ENCODE peak calls at places on chromosomes 6 and 20, in four cellular contexts. R is GM23338, U is endothelial cell of umbilical vein, X is aorta. O is an unnamed sample.
A peak's percentile ranks its signal among the peaks of the same experiment; 100 is the strongest.

GRCh38 chr6:148307400-148307799 is 35.2 kb upstream of the SASH1 start:
- DNase-seq in R (no peak), U (no peak), X (no peak), O (no peak)

GRCh38 chr6:37182736-37183590 is 13.0 kb downstream of the PIM1 start:
- DNase-seq in R (no peak), U (no peak), X (peak; percentile 73), O (peak; percentile 75)

GRCh38 chr20:62352402-62353288 is 14.5 kb downstream of the LAMA5 start:
- DNase-seq in R (no peak), U (no peak), X (peak; percentile 86), O (peak; percentile 45)

GRCh38 chr6:116010400-116011095 is 50.1 kb downstream of the FRK start:
- DNase-seq in R (peak; percentile 77), U (peak; percentile 73), X (peak; percentile 79), O (peak; percentile 78)

GRCh38 chr20:30811896-30812671 is 445.4 kb upstream of the DEFB115 start:
- DNase-seq in R (peak; percentile 80), U (no peak), X (peak; percentile 71), O (no peak)

GRCh38 chr20:24634855-24635254 is 165.4 kb downstream of the SYNDIG1 start:
- DNase-seq in R (peak; percentile 24), U (no peak), X (no peak), O (no peak)

GRCh38 chr6:162705736-162706135 is 21.8 kb downstream of the PRKN start:
- DNase-seq in R (no peak), U (no peak), X (no peak), O (no peak)

GRCh38 chr6:40509163-40509562 is 78.0 kb downstream of the LRFN2 start:
- DNase-seq in R (no peak), U (no peak), X (no peak), O (no peak)

GRCh38 chr6:24775520-24776058 is 852 bp downstream of the GMNN start:
- DNase-seq in R (no peak), U (no peak), X (peak; percentile 46), O (no peak)

GRCh38 chr6:167956983-167957492 is 40.4 kb upstream of the KIF25 start:
- DNase-seq in R (no peak), U (no peak), X (no peak), O (peak; percentile 69)

GRCh38 chr20:55415567-55416142 is 589.7 kb downstream of the CBLN4 start:
- DNase-seq in R (peak; percentile 2), U (no peak), X (no peak), O (peak; percentile 1)

GRCh38 chr20:37850724-37851123 is 52.2 kb upstream of the VSTM2L start:
- DNase-seq in R (no peak), U (no peak), X (no peak), O (no peak)

GRCh38 chr6:41176189-41176588 is 13.3 kb upstream of the TREM2 start:
- DNase-seq in R (no peak), U (no peak), X (no peak), O (no peak)

GRCh38 chr6:14612016-14612415 is 494.4 kb downstream of the CD83 start:
- DNase-seq in R (no peak), U (no peak), X (no peak), O (no peak)

GRCh38 chr6:121711472-121711871 is 276.0 kb downstream of the GJA1 start:
- DNase-seq in R (no peak), U (peak; percentile 90), X (no peak), O (no peak)

GRCh38 chr6:160767019-160767646 is 65.1 kb downstream of the PLG start:
- DNase-seq in R (peak; percentile 87), U (peak; percentile 9), X (peak; percentile 68), O (peak; percentile 25)

GRCh38 chr6:45075246-45075645 is 252.9 kb upstream of the RUNX2 start:
- DNase-seq in R (no peak), U (peak; percentile 73), X (no peak), O (no peak)

DNA sequence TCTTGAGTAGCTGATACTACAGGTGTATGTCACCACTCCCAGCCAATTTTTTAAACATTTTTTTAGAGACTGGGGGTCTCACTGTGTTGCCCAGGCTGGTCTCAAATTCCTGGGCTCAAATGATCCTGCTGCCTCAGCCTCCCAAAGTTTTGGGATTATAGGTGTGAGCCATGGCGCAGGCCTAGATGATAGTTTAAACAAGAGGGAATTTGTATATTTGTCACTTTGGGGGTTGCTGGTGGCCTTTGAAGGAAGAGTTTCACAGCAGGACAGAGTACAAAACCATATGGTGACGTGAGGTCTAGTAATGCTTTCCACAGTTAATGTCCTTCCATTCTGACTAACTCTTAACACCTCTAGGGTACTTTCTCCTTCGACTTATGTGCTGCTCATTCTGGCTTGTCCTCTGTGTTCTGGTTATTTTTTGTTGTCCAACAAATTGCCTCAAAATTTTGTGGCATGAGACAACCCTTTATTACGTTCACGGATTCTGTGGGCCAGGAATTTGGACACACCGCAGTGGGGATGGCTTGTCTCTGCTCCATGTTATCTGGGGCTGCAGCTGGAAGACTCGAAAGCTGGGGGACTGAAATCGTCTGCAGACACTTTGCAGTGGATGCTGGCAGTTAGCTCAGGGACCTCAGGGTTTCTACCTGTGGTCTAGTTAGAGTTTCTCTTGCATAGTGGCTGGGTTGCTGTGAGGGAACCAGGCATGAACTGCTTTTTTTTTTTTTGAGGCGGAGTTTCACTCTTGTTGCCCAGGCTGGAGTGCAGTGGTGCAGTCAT is 23.0 kb upstream of the IER3 start:
- DNase-seq in R (no peak), U (no peak), X (no peak), O (no peak)
- H3K4me1 ChIP-seq in R (peaks cover 38% of the 10 kb centered on the region), U (peaks cover 41% of the 10 kb centered on the region), X (no peaks in the 10 kb centered on the region), O (peaks cover 23% of the 10 kb centered on the region)

DNA sequence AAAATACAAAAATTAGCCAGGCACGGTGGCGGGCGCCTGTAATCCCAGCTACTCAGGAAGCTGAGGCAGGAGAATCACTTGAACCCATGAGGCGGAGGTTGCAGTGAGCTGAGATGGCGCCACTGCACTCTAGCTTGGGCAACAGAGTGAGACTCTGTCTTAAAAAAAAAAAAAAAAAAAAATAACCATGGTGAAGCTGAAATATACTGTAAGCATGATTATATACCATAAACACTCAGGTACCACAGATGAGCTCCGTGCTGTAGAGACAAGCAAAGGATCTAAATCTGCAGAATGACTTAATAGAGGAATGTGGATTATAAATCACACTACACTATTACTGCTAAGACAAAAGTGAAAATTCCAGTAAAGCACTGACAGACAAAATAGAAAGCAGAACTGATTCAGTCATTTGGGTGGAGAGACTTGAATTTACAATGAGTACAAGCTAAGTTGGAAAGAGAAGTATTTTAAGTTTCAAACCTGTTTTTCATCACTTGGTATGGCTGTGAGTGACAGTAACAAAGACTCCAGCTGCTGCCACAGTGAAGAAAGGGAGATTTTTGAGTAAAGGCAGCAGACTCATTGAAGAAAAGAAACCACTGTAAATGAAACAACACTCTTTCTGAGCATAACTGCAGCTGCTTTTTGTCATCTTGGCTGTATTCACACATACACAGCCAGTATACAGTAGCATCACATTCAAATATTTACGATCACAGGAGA is 322.1 kb downstream of the RNGTT start:
- DNase-seq in R (no peak), U (no peak), X (no peak), O (no peak)
- H3K27ac ChIP-seq in R (no peak overlapping the region), U (no peak overlapping the region), X (no peak overlapping the region), O (no peak overlapping the region)

GRCh38 chr20:4192378-4193048 is 177.2 kb upstream of the RNF24 start:
- DNase-seq in R (no peak), U (no peak), X (no peak), O (no peak)
- H3K4me1 ChIP-seq in R (no peaks in the 10 kb centered on the region), U (peaks cover 3% of the 10 kb centered on the region), X (no peaks in the 10 kb centered on the region), O (no peaks in the 10 kb centered on the region)

GRCh38 chr6:1131285-1132079 is 180.4 kb upstream of the FOXQ1 start:
- DNase-seq in R (no peak), U (no peak), X (no peak), O (peak; percentile 30)
- H3K27ac ChIP-seq in R (no peak overlapping the region), U (no peak overlapping the region), X (no peak overlapping the region), O (no peak overlapping the region)

GRCh38 chr6:35429463-35429862 is 22.7 kb upstream of the FANCE start:
- DNase-seq in R (no peak), U (no peak), X (no peak), O (no peak)

GRCh38 chr6:35426074-35426473 is 26.1 kb upstream of the FANCE start:
- DNase-seq in R (no peak), U (peak; percentile 56), X (peak; percentile 76), O (no peak)

GRCh38 chr6:35428421-35429149 is 23.6 kb upstream of the FANCE start:
- DNase-seq in R (no peak), U (peak; percentile 46), X (no peak), O (no peak)

GRCh38 chr6:35427435-35427834 is 24.7 kb upstream of the FANCE start:
- DNase-seq in R (no peak), U (no peak), X (no peak), O (no peak)

DNA sequence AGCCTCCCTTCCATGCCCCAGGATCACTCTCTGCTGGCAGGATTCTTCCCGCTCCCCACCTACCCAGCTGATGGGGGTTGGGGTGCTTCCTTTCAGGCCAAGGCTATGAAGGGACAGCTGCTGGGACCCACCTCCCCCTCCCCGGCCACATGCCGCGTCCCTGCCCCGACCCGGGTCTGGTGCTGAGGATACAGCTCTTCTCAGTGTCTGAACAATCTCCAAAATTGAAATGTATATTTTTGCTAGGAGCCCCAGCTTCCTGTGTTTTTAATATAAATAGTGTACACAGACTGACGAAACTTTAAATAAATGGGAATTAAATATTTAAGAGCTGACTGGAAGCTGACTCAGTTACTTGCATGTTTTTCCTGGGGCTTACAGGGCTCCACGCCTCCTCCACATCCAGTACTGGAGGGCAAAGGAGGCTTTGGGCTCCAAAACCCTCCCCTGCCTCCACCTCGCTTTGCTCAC is 24.3 kb upstream of the FANCE start:
- DNase-seq in R (peak; percentile 34), U (peak; percentile 53), X (no peak), O (no peak)
- H3K4me1 ChIP-seq in R (peaks cover 15% of the 10 kb centered on the region), U (peaks cover 48% of the 10 kb centered on the region), X (no peaks in the 10 kb centered on the region), O (no peaks in the 10 kb centered on the region)

GRCh38 chr6:4781967-4782537 is 5.8 kb downstream of the CDYL start:
- DNase-seq in R (no peak), U (no peak), X (no peak), O (no peak)
- H3K27ac ChIP-seq in R (no peak overlapping the region), U (no peak overlapping the region), X (no peak overlapping the region), O (no peak overlapping the region)

DNA sequence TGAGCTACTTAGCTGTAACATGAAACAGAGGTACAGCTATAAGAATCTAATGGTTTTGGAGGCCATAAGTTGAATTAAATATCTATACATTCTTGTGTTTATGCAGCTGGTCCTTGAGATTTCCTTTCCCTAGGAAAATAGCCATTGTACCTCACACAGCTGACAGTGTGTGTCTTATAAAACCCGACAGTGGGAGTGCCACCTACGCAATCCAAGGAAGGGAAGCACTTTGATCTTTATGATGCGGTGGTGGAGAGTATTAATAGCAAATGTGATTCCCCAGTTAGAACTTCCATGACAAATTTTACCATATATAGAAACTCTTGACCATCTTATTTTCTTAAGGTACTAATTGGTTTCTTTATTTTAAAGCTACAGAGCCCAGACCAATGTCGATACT is 149.5 kb downstream of the TMEM200A start:
- DNase-seq in R (no peak), U (no peak), X (no peak), O (no peak)
- H3K4me1 ChIP-seq in R (no peaks in the 10 kb centered on the region), U (no peaks in the 10 kb centered on the region), X (no peaks in the 10 kb centered on the region), O (no peaks in the 10 kb centered on the region)